ENCODE peak calls at places on chromosomes 12 and 14, in eight cellular contexts. V is nephron progenitor cell; N is retinal pigment epithelial cell; B is CD8-positive, alpha-beta T cell; Z is progenitor cell of endocrine pancreas; F is CD4-positive, alpha-beta T cell; T is psoas muscle; J is upper lobe of right lung. R is an unnamed sample.
A peak's percentile ranks its signal among the peaks of the same experiment; 100 is the strongest.

GRCh38 chr14:21275261-21275858 is 4.5 kb upstream of the RPGRIP1 start:
- DNase-seq in J (no peak), F (no peak), N (no peak), T (no peak), V (no peak), B (no peak), Z (no peak), R (no peak)

GRCh38 chr14:50064993-50065392 is 51.4 kb downstream of the VCPKMT start:
- DNase-seq in B (peak; percentile 68), T (no peak), F (peak; percentile 52), V (no peak), Z (no peak), N (no peak), J (peak; percentile 44), R (peak; percentile 78)

GRCh38 chr12:12467222-12467621 is 95.4 kb downstream of the DUSP16 start:
- DNase-seq in T (no peak), J (no peak), B (peak; percentile 62), V (no peak), Z (no peak), N (no peak), F (peak; percentile 42), R (no peak)

GRCh38 chr12:68572650-68573049 is 38.0 kb upstream of the RAP1B start:
- DNase-seq in N (no peak), J (no peak), F (no peak), V (no peak), B (no peak), Z (no peak), T (no peak), R (no peak)

GRCh38 chr14:73246387-73247150 is 9.3 kb downstream of the PAPLN start:
- DNase-seq in F (no peak), N (no peak), V (no peak), B (no peak), J (no peak), Z (no peak), T (no peak), R (no peak)

GRCh38 chr12:3317841-3318501 is 173.0 kb upstream of the PRMT8 start:
- DNase-seq in Z (no peak), J (no peak), V (no peak), T (no peak), F (no peak), N (no peak), B (no peak), R (no peak)

GRCh38 chr12:58915634-58916033 is 4.7 kb downstream of the LRIG3 start:
- DNase-seq in T (no peak), N (no peak), Z (no peak), V (peak; percentile 18), F (no peak), B (no peak), J (no peak), R (no peak)

GRCh38 chr12:91567100-91567485 is 384.5 kb upstream of the DCN start:
- DNase-seq in T (no peak), N (no peak), J (no peak), Z (no peak), F (no peak), B (no peak), V (no peak), R (no peak)

GRCh38 chr12:13179159-13180074 is 17.1 kb upstream of the EMP1 start:
- DNase-seq in B (peak; percentile 69), N (no peak), J (peak; percentile 77), Z (no peak), V (peak; percentile 73), T (peak; percentile 44), F (peak; percentile 44), R (no peak)

GRCh38 chr12:22518067-22518719 is 26.1 kb downstream of the C2CD5 start:
- DNase-seq in V (no peak), Z (no peak), J (no peak), F (no peak), B (no peak), T (no peak), N (peak; percentile 62), R (no peak)

GRCh38 chr12:3432868-3433267 is 58.1 kb upstream of the PRMT8 start:
- DNase-seq in J (no peak), T (no peak), N (no peak), V (no peak), Z (no peak), F (no peak), B (no peak), R (no peak)

GRCh38 chr12:131896811-131897270 is 2.4 kb downstream of the ULK1 start:
- DNase-seq in F (no peak), Z (no peak), V (no peak), N (no peak), B (no peak), J (no peak), T (no peak), R (no peak)

GRCh38 chr12:131896080-131896810 is 1.8 kb downstream of the ULK1 start:
- DNase-seq in T (peak; percentile 94), B (peak; percentile 76), N (no peak), F (peak; percentile 37), J (peak; percentile 96), Z (peak; percentile 80), V (peak; percentile 87), R (peak; percentile 90)

GRCh38 chr12:131894313-131894860 is at the start of gene ULK1:
- DNase-seq in T (peak; percentile 94), Z (peak; percentile 94), J (peak; percentile 96), B (peak; percentile 96), V (peak; percentile 97), N (peak; percentile 44), F (peak; percentile 83), R (peak; percentile 100)

GRCh38 chr12:131894981-131895639 is 688 bp downstream of the ULK1 start:
- DNase-seq in Z (no peak), F (no peak), N (no peak), T (no peak), V (peak; percentile 38), B (peak; percentile 52), J (peak; percentile 68), R (peak; percentile 53)

DNA sequence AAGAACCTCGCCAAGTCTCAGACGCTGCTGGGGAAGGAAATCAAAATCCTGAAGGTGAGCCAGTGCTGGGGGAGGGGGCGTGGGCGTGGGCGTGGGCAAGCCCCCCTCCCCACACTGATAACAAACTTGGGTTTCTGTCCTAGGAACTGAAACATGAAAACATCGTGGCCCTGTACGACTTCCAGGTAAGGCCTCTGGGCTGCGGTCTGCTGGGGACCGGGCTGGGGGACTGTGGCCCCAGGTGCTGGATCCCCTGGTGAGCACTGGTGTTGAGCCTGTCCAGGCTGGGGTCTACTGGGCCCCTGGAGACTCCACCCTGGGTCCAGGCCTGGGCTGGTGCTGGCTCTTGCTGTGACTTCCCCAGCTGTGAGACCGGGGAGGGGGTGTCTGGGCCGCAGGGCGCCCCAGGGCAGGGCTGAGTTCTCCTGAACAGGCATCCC is 1.2 kb downstream of the ULK1 start:
- DNase-seq in V (no peak), T (no peak), F (no peak), Z (no peak), J (no peak), N (no peak), B (no peak), R (no peak)
- TF ChIP-seq CTCF in V (no peak), T (no peak), F (no peak), Z (no peak), J (no peak), N (no peak), B (no peak), R (no peak)

GRCh38 chr14:81208489-81208888 is 12.3 kb downstream of the GTF2A1 start:
- DNase-seq in V (no peak), N (no peak), T (peak; percentile 45), J (peak; percentile 76), F (no peak), Z (no peak), B (no peak), R (no peak)

GRCh38 chr14:81209187-81209836 is 11.4 kb downstream of the GTF2A1 start:
- DNase-seq in N (no peak), J (no peak), V (no peak), T (no peak), Z (no peak), B (no peak), F (no peak), R (no peak)

GRCh38 chr14:81206115-81206514 is 14.6 kb downstream of the GTF2A1 start:
- DNase-seq in J (no peak), V (no peak), Z (no peak), N (no peak), B (no peak), T (no peak), F (no peak), R (no peak)

DNA sequence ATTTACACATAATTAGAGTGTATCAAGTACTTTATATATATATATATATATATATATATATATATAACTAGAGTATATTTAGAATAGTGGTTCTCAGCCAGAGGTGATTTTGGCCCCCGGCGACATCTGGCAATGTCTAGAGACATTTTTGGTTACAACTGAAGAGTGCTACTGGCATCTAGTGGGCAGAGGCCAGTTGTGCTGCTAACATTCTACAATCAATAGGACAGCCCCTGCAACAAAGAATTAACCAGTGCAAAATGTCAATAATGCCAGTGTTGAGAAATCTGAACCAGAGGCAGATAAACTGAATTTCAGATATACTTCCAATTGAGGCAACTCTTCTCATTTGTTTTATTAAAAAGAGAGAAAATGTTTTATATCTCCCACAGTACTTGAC is 8.9 kb downstream of the GTF2A1 start:
- DNase-seq in J (no peak), F (peak; percentile 18), Z (no peak), T (peak; percentile 35), B (no peak), N (no peak), V (no peak), R (no peak)
- TF ChIP-seq CTCF in J (peak; percentile 51), F (peak; percentile 46), Z (peak; percentile 64), T (peak; percentile 59), B (peak; percentile 38), N (peak; percentile 54), V (peak; percentile 13), R (peak; percentile 15)

GRCh38 chr14:63212209-63212608 is 8.0 kb downstream of the RHOJ start:
- DNase-seq in T (no peak), J (no peak), N (no peak), V (no peak), B (no peak), F (no peak), Z (no peak), R (no peak)
- TF ChIP-seq CTCF in T (no peak), J (no peak), N (peak; percentile 33), V (peak; percentile 38), B (no peak), F (no peak), Z (peak; percentile 46), R (no peak)

GRCh38 chr14:93207468-93208308 is 632 bp downstream of the UBR7 start:
- DNase-seq in J (no peak), Z (peak; percentile 49), T (no peak), B (no peak), F (no peak), N (no peak), V (peak; percentile 62), R (peak; percentile 69)
- TF ChIP-seq CTCF in J (peak; percentile 39), Z (peak; percentile 49), T (no peak), B (no peak), F (peak; percentile 17), N (peak; percentile 57), V (no peak), R (peak; percentile 64)

DNA sequence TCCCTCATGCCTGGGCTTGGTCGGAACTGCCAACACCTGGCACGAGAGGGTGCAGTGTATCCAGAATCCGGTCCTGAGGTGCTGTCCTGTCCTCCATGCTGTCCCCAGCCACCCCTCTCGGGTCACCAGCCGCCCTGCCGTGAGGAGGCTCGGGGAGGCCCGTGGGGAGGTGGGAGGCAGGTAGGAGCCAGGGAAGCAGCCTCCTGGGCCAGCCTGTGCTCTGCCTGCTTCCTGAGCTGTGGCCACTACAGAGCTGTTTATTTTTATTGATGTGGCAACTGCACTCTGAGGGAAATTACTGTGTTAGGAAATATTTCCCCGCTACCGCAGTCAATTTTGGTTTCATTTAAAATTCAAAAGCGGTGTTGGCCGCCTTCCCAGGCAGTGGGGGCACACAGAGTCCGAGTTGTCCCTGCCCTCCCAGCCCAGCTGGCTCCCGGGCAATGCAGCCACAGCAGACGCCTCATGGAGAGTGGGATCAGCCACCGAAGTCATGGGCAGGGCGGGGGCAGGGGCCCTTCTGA is 18.3 kb downstream of the NOC4L start:
- DNase-seq in J (peak; percentile 67), T (peak; percentile 32), V (no peak), F (no peak), Z (no peak), B (no peak), N (no peak), R (no peak)
- TF ChIP-seq CTCF in J (no peak), T (no peak), V (no peak), F (no peak), Z (no peak), B (no peak), N (no peak), R (no peak)